ENCODE peak calls at places on chromosome 6, in four cellular contexts. One of them, this sample, is unnamed.

GRCh38 chr6:5787054-5787720 is 219.5 kb downstream of the NRN1 start:
- DNase-seq in mammary epithelial cell: no peak
- DNase-seq in PC-3: no peak
- DNase-seq in AG10803: no peak
- DNase-seq in this sample: no peak

GRCh38 chr6:75334266-75335040 is 49.9 kb upstream of the TMEM30A start:
- DNase-seq in mammary epithelial cell: peak; percentile 4
- DNase-seq in PC-3: peak; percentile 7
- DNase-seq in AG10803: peak; percentile 76
- DNase-seq in this sample: peak; percentile 77

GRCh38 chr6:65170273-65170672 is 536.8 kb downstream of the EYS start:
- DNase-seq in mammary epithelial cell: no peak
- DNase-seq in PC-3: peak; percentile 42
- DNase-seq in AG10803: no peak
- DNase-seq in this sample: peak; percentile 15

GRCh38 chr6:131678401-131678800 is 22.8 kb downstream of the OR2A4 start:
- DNase-seq in mammary epithelial cell: no peak
- DNase-seq in PC-3: no peak
- DNase-seq in AG10803: no peak
- DNase-seq in this sample: no peak

GRCh38 chr6:9116026-9116425 is 680.7 kb upstream of the SLC35B3 start:
- DNase-seq in mammary epithelial cell: no peak
- DNase-seq in PC-3: peak; percentile 12
- DNase-seq in AG10803: peak; percentile 84
- DNase-seq in this sample: peak; percentile 78

GRCh38 chr6:19804362-19805145 is 32.6 kb upstream of the ID4 start:
- DNase-seq in mammary epithelial cell: peak; percentile 91
- DNase-seq in PC-3: peak; percentile 94
- DNase-seq in AG10803: peak; percentile 96
- DNase-seq in this sample: peak; percentile 98

GRCh38 chr6:119346914-119347313 is 2.6 kb downstream of the MAN1A1 start:
- DNase-seq in mammary epithelial cell: no peak
- DNase-seq in PC-3: no peak
- DNase-seq in AG10803: no peak
- DNase-seq in this sample: no peak

GRCh38 chr6:94478178-94479140 is 1059.1 kb upstream of the EPHA7 start:
- DNase-seq in mammary epithelial cell: no peak
- DNase-seq in PC-3: no peak
- DNase-seq in AG10803: no peak
- DNase-seq in this sample: no peak

GRCh38 chr6:43806041-43806757 is 36.2 kb downstream of the VEGFA start:
- DNase-seq in mammary epithelial cell: peak; percentile 58
- DNase-seq in PC-3: peak; percentile 58
- DNase-seq in AG10803: no peak
- DNase-seq in this sample: no peak

GRCh38 chr6:39167321-39167720 is 52.3 kb upstream of the SAYSD1 start:
- DNase-seq in mammary epithelial cell: no peak
- DNase-seq in PC-3: no peak
- DNase-seq in AG10803: no peak
- DNase-seq in this sample: no peak

GRCh38 chr6:3849681-3850450 is 693 bp downstream of the FAM50B start:
- DNase-seq in mammary epithelial cell: no peak
- DNase-seq in PC-3: no peak
- DNase-seq in AG10803: no peak
- DNase-seq in this sample: peak; percentile 16

GRCh38 chr6:46901747-46902362 is 19.9 kb downstream of the ADGRF5 start:
- DNase-seq in mammary epithelial cell: no peak
- DNase-seq in PC-3: peak; percentile 45
- DNase-seq in AG10803: no peak
- DNase-seq in this sample: no peak

GRCh38 chr6:17705778-17706579 is 746 bp downstream of the NUP153 start:
- DNase-seq in mammary epithelial cell: peak; percentile 82
- DNase-seq in PC-3: peak; percentile 65
- DNase-seq in AG10803: peak; percentile 55
- DNase-seq in this sample: peak; percentile 59
- H3K4me3 ChIP-seq in mammary epithelial cell: peak overlapping the region; percentile 96
- H3K4me3 ChIP-seq in PC-3: peak overlapping the region; percentile 88
- H3K4me3 ChIP-seq in AG10803: peak overlapping the region; percentile 82
- H3K4me3 ChIP-seq in this sample: peak overlapping the region; percentile 86

GRCh38 chr6:2245103-2245953 is at the start of gene GMDS:
- DNase-seq in mammary epithelial cell: peak; percentile 87
- DNase-seq in PC-3: peak; percentile 94
- DNase-seq in AG10803: peak; percentile 85
- DNase-seq in this sample: peak; percentile 87

GRCh38 chr6:2245954-2246863 is 804 bp upstream of the GMDS start:
- DNase-seq in mammary epithelial cell: peak; percentile 82
- DNase-seq in PC-3: peak; percentile 95
- DNase-seq in AG10803: peak; percentile 26
- DNase-seq in this sample: peak; percentile 41

GRCh38 chr6:2244261-2245102 is 923 bp downstream of the GMDS start:
- DNase-seq in mammary epithelial cell: peak; percentile 41
- DNase-seq in PC-3: peak; percentile 52
- DNase-seq in AG10803: no peak
- DNase-seq in this sample: no peak

GRCh38 chr6:2247664-2248063 is 2.3 kb upstream of the GMDS start:
- DNase-seq in mammary epithelial cell: no peak
- DNase-seq in PC-3: no peak
- DNase-seq in AG10803: no peak
- DNase-seq in this sample: no peak

DNA sequence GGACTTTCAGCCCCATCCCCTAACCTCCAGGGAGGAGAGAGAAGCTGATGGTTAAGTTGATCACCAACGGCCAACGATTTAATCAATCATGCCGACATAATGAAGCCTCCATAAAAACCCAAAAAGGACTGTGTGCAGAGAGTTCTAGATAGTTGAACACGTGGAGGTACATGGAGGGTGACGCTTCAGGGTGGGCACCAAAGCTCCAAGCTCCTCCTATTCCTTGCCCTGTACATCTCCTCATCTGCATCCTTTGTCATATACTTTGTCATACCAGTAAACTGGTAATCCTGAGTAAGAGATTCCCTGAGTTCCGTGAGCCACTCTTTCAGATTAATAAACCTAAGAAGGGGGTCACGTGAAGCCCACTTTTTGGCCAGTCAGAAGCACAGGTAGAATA is 3.7 kb upstream of the GMDS start:
- DNase-seq in mammary epithelial cell: no peak
- DNase-seq in PC-3: no peak
- DNase-seq in AG10803: no peak
- DNase-seq in this sample: no peak
- TF ChIP-seq CTCF in mammary epithelial cell: no peak
- TF ChIP-seq CTCF in PC-3: no peak
- TF ChIP-seq CTCF in AG10803: no peak
- TF ChIP-seq CTCF in this sample: no peak

DNA sequence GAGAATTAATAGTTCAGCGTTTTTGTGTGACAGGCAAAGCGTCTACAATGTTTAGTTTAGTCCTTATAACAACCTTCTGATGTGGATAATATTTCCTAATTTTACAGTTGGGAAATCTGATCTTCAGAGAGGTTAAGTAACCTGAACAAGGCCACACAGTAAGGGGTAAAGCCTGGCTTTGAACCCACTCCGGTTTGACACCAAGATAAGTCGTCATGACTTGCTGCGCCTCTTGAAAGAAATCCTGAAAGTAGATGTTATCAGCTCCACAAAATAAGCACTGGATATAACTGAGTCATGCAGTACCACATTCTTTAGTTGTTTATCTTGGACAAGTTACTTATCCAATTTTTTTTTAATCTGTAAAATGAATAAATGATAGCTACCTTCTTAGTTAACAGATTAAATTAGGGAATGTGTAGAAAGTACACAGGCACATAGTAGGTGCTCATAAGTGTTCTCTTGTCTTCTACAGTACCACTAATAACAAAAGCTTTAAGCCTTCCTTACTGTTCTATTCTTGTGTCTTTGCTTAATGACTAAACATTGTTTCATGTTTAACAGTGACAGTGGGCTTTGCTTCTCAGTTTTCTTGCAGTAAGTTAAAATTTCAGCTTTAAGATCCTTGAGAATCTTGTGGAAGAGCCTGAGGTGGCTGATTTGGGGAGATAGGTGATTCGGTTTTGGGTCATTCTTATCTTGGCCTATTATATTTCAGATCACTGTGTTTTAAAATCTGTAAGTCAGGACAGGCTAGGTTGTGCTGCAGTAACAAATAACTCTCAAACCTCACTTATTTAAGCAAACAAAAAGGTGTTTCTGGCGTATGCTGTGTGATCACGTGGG is 2.1 kb downstream of the HIVEP1 start:
- DNase-seq in mammary epithelial cell: peak; percentile 80
- DNase-seq in PC-3: peak; percentile 86
- DNase-seq in AG10803: peak; percentile 48
- DNase-seq in this sample: peak; percentile 83
- H3K4me3 ChIP-seq in mammary epithelial cell: peak overlapping the region; percentile 73
- H3K4me3 ChIP-seq in PC-3: peak overlapping the region; percentile 93
- H3K4me3 ChIP-seq in AG10803: no peak overlapping the region
- H3K4me3 ChIP-seq in this sample: peak overlapping the region; percentile 86

GRCh38 chr6:145453376-145453775 is 281.9 kb downstream of the EPM2A start:
- DNase-seq in mammary epithelial cell: no peak
- DNase-seq in PC-3: no peak
- DNase-seq in AG10803: no peak
- DNase-seq in this sample: no peak
- TF ChIP-seq CTCF in mammary epithelial cell: peak; percentile 42
- TF ChIP-seq CTCF in PC-3: peak; percentile 18
- TF ChIP-seq CTCF in AG10803: peak; percentile 14
- TF ChIP-seq CTCF in this sample: peak; percentile 37

DNA sequence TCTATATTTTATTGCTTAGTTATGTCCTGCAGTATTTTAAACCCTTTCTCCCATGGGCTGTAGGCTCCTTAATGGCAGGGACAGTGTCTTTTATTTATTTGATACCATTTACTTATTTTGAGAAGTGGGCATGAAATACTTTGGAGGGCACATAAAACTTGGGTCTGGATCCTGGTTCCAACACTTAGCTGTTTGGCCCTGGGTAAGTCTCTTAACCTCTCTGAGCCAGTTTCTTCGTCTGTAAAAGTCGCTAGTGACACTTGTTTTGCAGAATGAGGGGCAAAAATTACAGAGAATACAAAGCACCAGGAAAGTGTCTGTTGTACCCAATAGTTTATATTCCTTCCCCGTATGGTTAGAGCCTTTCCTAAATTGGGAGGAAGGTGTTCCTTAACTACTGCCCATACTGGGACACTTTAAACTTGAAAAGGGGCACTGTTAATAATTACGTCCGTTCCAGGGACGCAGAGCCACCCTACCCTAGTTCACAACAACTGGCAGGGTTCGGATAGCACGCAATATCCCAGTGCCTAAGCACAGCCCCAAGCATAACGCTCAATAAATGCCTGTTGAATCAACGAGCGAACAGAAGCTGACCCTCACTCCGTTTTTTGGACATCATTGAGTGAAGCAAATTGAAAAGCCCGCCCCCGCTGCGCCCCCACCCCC is 6.0 kb upstream of the ARMC12 start:
- DNase-seq in mammary epithelial cell: no peak
- DNase-seq in PC-3: no peak
- DNase-seq in AG10803: no peak
- DNase-seq in this sample: no peak
- H3K4me3 ChIP-seq in mammary epithelial cell: no peak overlapping the region
- H3K4me3 ChIP-seq in PC-3: no peak overlapping the region
- H3K4me3 ChIP-seq in AG10803: peak overlapping the region; percentile 64
- H3K4me3 ChIP-seq in this sample: peak overlapping the region; percentile 11

GRCh38 chr6:84348801-84349200 is 121.4 kb upstream of the CEP162 start:
- DNase-seq in mammary epithelial cell: no peak
- DNase-seq in PC-3: no peak
- DNase-seq in AG10803: no peak
- DNase-seq in this sample: no peak

GRCh38 chr6:84350397-84350796 is 123.0 kb upstream of the CEP162 start:
- DNase-seq in mammary epithelial cell: no peak
- DNase-seq in PC-3: peak; percentile 19
- DNase-seq in AG10803: peak; percentile 1
- DNase-seq in this sample: no peak

GRCh38 chr6:84344005-84344404 is 116.6 kb upstream of the CEP162 start:
- DNase-seq in mammary epithelial cell: no peak
- DNase-seq in PC-3: no peak
- DNase-seq in AG10803: no peak
- DNase-seq in this sample: no peak

GRCh38 chr6:84349542-84349941 is 122.1 kb upstream of the CEP162 start:
- DNase-seq in mammary epithelial cell: no peak
- DNase-seq in PC-3: no peak
- DNase-seq in AG10803: no peak
- DNase-seq in this sample: no peak

GRCh38 chr6:84346372-84346771 is 118.9 kb upstream of the CEP162 start:
- DNase-seq in mammary epithelial cell: no peak
- DNase-seq in PC-3: peak; percentile 11
- DNase-seq in AG10803: peak; percentile 16
- DNase-seq in this sample: no peak
- TF ChIP-seq CTCF in mammary epithelial cell: peak; percentile 25
- TF ChIP-seq CTCF in PC-3: peak; percentile 59
- TF ChIP-seq CTCF in AG10803: peak; percentile 51
- TF ChIP-seq CTCF in this sample: no peak

GRCh38 chr6:31575335-31575901 is at the start of gene TNF:
- DNase-seq in mammary epithelial cell: peak; percentile 45
- DNase-seq in PC-3: no peak
- DNase-seq in AG10803: no peak
- DNase-seq in this sample: no peak

GRCh38 chr6:31573239-31574105 is 1.4 kb downstream of the LTA start:
- DNase-seq in mammary epithelial cell: no peak
- DNase-seq in PC-3: no peak
- DNase-seq in AG10803: no peak
- DNase-seq in this sample: no peak

GRCh38 chr6:31569861-31570536 is 2.1 kb upstream of the LTA start:
- DNase-seq in mammary epithelial cell: no peak
- DNase-seq in PC-3: no peak
- DNase-seq in AG10803: no peak
- DNase-seq in this sample: no peak

GRCh38 chr6:31574106-31575061 is 981 bp upstream of the TNF start:
- DNase-seq in mammary epithelial cell: no peak
- DNase-seq in PC-3: no peak
- DNase-seq in AG10803: no peak
- DNase-seq in this sample: no peak

GRCh38 chr6:31572041-31572911 is at the start of gene LTA:
- DNase-seq in mammary epithelial cell: no peak
- DNase-seq in PC-3: no peak
- DNase-seq in AG10803: no peak
- DNase-seq in this sample: no peak
- H3K4me3 ChIP-seq in mammary epithelial cell: no peak within 1 kb of the TSS
- H3K4me3 ChIP-seq in PC-3: no peak within 1 kb of the TSS
- H3K4me3 ChIP-seq in AG10803: no peak within 1 kb of the TSS
- H3K4me3 ChIP-seq in this sample: no peak within 1 kb of the TSS

DNA sequence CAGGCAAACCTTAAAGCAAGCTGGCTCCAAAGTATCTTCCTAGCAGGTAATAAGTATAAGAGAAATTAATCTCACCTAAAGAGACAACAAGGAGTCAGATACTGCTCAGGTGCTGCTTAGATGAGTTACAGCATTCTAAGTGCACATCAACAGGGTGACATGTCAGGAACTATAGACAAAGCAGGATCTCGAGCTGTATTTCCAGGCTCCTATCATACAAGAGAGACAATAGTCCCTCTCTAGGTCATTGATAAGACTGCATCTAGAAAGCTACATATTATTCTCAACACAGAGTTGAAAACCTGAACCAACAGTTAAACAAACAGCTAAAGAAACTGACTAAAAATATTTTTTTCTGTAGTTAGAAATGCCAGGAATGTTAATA is 3.9 kb downstream of the PTPRK start:
- DNase-seq in mammary epithelial cell: no peak
- DNase-seq in PC-3: peak; percentile 54
- DNase-seq in AG10803: peak; percentile 36
- DNase-seq in this sample: peak; percentile 55
- TF ChIP-seq CTCF in mammary epithelial cell: peak; percentile 58
- TF ChIP-seq CTCF in PC-3: peak; percentile 52
- TF ChIP-seq CTCF in AG10803: peak; percentile 56
- TF ChIP-seq CTCF in this sample: peak; percentile 44